ENCODE peak calls at places on chromosome 17, in four cellular contexts. V is transverse colon, L is ovary, S is adrenal gland. Q is an unnamed sample.

GRCh38 chr17:44350733-44351226 is 5.7 kb downstream of the GRN start:
- DNase-seq in L (peak; percentile 46), S (no peak), V (peak; percentile 71), Q (peak; percentile 79)

GRCh38 chr17:8320990-8321389 is 10.9 kb downstream of the ARHGEF15 start:
- DNase-seq in V (no peak), L (no peak), S (no peak), Q (peak; percentile 61)

GRCh38 chr17:27861979-27862378 is 31.2 kb downstream of the LYRM9 start:
- DNase-seq in L (no peak), S (no peak), V (peak; percentile 51), Q (no peak)

GRCh38 chr17:62614142-62614541 is 13.3 kb upstream of the MRC2 start:
- DNase-seq in S (no peak), L (no peak), V (no peak), Q (no peak)

GRCh38 chr17:57739402-57740224 is 5.5 kb downstream of the CCDC182 start:
- DNase-seq in L (no peak), S (no peak), V (no peak), Q (no peak)

GRCh38 chr17:14153374-14153773 is 83.3 kb downstream of the CDRT15 start:
- DNase-seq in L (no peak), V (no peak), S (no peak), Q (no peak)

GRCh38 chr17:82216301-82217119 is 3.9 kb upstream of the CCDC57 start:
- DNase-seq in L (no peak), S (peak; percentile 78), V (peak; percentile 85), Q (peak; percentile 69)

GRCh38 chr17:19387921-19388521 is 1.0 kb upstream of the MFAP4 start:
- DNase-seq in S (no peak), V (no peak), L (no peak), Q (no peak)

GRCh38 chr17:19386276-19386863 is 620 bp downstream of the MFAP4 start:
- DNase-seq in L (peak; percentile 78), S (peak; percentile 58), V (peak; percentile 62), Q (peak; percentile 51)

GRCh38 chr17:64084086-64084939 is 45.6 kb downstream of the ERN1 start:
- DNase-seq in V (peak; percentile 46), S (no peak), L (no peak), Q (no peak)

GRCh38 chr17:75983501-75984181 is 4.6 kb downstream of the TEN1 start:
- DNase-seq in V (no peak), S (no peak), L (no peak), Q (peak; percentile 61)

GRCh38 chr17:68627956-68628355 is 26.8 kb upstream of the FAM20A start:
- DNase-seq in L (peak; percentile 21), V (peak; percentile 10), S (no peak), Q (no peak)
- TF ChIP-seq POLR2A in L (no peak), V (no peak), S (no peak), Q (no peak)

DNA sequence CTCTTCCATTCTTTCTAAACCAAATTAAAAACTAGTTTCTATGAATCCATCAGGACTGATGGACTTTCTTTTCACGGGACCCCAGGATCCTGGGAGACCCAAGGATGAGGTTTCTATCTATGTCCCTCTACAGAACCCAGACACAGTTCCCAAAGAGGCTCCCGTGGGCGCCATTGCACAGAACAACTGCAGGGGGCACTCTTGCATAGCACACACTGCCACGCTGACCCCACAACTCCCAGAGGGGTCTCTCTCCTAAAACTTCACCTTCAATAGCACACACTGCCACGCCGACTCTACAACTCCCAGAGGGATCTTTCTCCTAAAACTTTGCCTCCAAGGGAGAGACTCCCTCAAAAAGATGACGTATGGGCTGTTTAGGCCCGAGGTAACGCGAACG is 9.0 kb downstream of the ABR start:
- DNase-seq in S (no peak), V (no peak), L (no peak), Q (no peak)
- TF ChIP-seq CTCF in S (no peak), V (no peak), L (no peak), Q (no peak)

GRCh38 chr17:79388556-79389295 is 222.1 kb downstream of the RBFOX3 start:
- DNase-seq in V (peak; percentile 54), L (no peak), S (peak; percentile 60), Q (peak; percentile 74)
- TF ChIP-seq POLR2A in V (no peak), L (no peak), S (no peak), Q (no peak)

GRCh38 chr17:39011907-39012468 is 44.8 kb upstream of the FBXO47 start:
- DNase-seq in V (no peak), S (no peak), L (no peak), Q (no peak)
- TF ChIP-seq CTCF in V (no peak), S (no peak), L (no peak), Q (no peak)